ENCODE peak calls at places on chromosomes 6 and 20, in eight cellular contexts. One of them, this sample, is unnamed.

GRCh38 chr6:53458097-53458866 is 86.6 kb downstream of the GCLC start:
- DNase-seq in ELF-1: no peak
- DNase-seq in HuH-7.5: no peak
- DNase-seq in left kidney: no peak
- DNase-seq in NCI-H510A treated with DMSO at 0.1 percent for 48 hours: no peak
- DNase-seq in fibroblast of lung: no peak
- DNase-seq in mesenteric fat pad: no peak
- DNase-seq in stimulated activated CD8-positive, alpha-beta memory T cell treated with anti-CD3 and anti-CD28 coated beads, Interleukin-7, amount 100 ng/mL, for 48 hours: no peak
- DNase-seq in this sample: no peak

GRCh38 chr6:106870069-106870468 is 104.5 kb downstream of the CD24 start:
- DNase-seq in fibroblast of lung: peak
- DNase-seq in left kidney: no peak
- DNase-seq in NCI-H510A treated with DMSO at 0.1 percent for 48 hours: no peak
- DNase-seq in mesenteric fat pad: no peak
- DNase-seq in ELF-1: no peak
- DNase-seq in stimulated activated CD8-positive, alpha-beta memory T cell treated with anti-CD3 and anti-CD28 coated beads, Interleukin-7, amount 100 ng/mL, for 48 hours: no peak
- DNase-seq in HuH-7.5: no peak
- DNase-seq in this sample: peak

GRCh38 chr20:57838670-57839142 is 128.9 kb upstream of the PMEPA1 start:
- DNase-seq in NCI-H510A treated with DMSO at 0.1 percent for 48 hours: no peak
- DNase-seq in fibroblast of lung: peak
- DNase-seq in left kidney: peak
- DNase-seq in HuH-7.5: no peak
- DNase-seq in ELF-1: no peak
- DNase-seq in stimulated activated CD8-positive, alpha-beta memory T cell treated with anti-CD3 and anti-CD28 coated beads, Interleukin-7, amount 100 ng/mL, for 48 hours: no peak
- DNase-seq in mesenteric fat pad: no peak
- DNase-seq in this sample: no peak

GRCh38 chr20:34233687-34234086 is 7.5 kb upstream of the ASIP start:
- DNase-seq in left kidney: no peak
- DNase-seq in stimulated activated CD8-positive, alpha-beta memory T cell treated with anti-CD3 and anti-CD28 coated beads, Interleukin-7, amount 100 ng/mL, for 48 hours: no peak
- DNase-seq in NCI-H510A treated with DMSO at 0.1 percent for 48 hours: no peak
- DNase-seq in ELF-1: no peak
- DNase-seq in mesenteric fat pad: no peak
- DNase-seq in fibroblast of lung: no peak
- DNase-seq in HuH-7.5: no peak
- DNase-seq in this sample: no peak

GRCh38 chr6:30194797-30195690 is 18.2 kb downstream of the TRIM26 start:
- DNase-seq in stimulated activated CD8-positive, alpha-beta memory T cell treated with anti-CD3 and anti-CD28 coated beads, Interleukin-7, amount 100 ng/mL, for 48 hours: no peak
- DNase-seq in mesenteric fat pad: no peak
- DNase-seq in HuH-7.5: no peak
- DNase-seq in fibroblast of lung: no peak
- DNase-seq in left kidney: no peak
- DNase-seq in NCI-H510A treated with DMSO at 0.1 percent for 48 hours: no peak
- DNase-seq in ELF-1: no peak
- DNase-seq in this sample: peak

GRCh38 chr6:149834513-149835481 is 29.4 kb downstream of the LRP11 start:
- DNase-seq in ELF-1: peak
- DNase-seq in HuH-7.5: no peak
- DNase-seq in stimulated activated CD8-positive, alpha-beta memory T cell treated with anti-CD3 and anti-CD28 coated beads, Interleukin-7, amount 100 ng/mL, for 48 hours: no peak
- DNase-seq in mesenteric fat pad: no peak
- DNase-seq in fibroblast of lung: peak
- DNase-seq in left kidney: peak
- DNase-seq in NCI-H510A treated with DMSO at 0.1 percent for 48 hours: peak
- DNase-seq in this sample: peak

GRCh38 chr6:7290079-7290478 is 22.9 kb downstream of the SSR1 start:
- DNase-seq in HuH-7.5: no peak
- DNase-seq in stimulated activated CD8-positive, alpha-beta memory T cell treated with anti-CD3 and anti-CD28 coated beads, Interleukin-7, amount 100 ng/mL, for 48 hours: no peak
- DNase-seq in mesenteric fat pad: no peak
- DNase-seq in NCI-H510A treated with DMSO at 0.1 percent for 48 hours: no peak
- DNase-seq in fibroblast of lung: no peak
- DNase-seq in ELF-1: no peak
- DNase-seq in left kidney: no peak
- DNase-seq in this sample: no peak

GRCh38 chr20:17612287-17612974 is 42.6 kb downstream of the DSTN start:
- DNase-seq in left kidney: no peak
- DNase-seq in NCI-H510A treated with DMSO at 0.1 percent for 48 hours: no peak
- DNase-seq in HuH-7.5: no peak
- DNase-seq in mesenteric fat pad: peak
- DNase-seq in fibroblast of lung: peak
- DNase-seq in stimulated activated CD8-positive, alpha-beta memory T cell treated with anti-CD3 and anti-CD28 coated beads, Interleukin-7, amount 100 ng/mL, for 48 hours: no peak
- DNase-seq in ELF-1: no peak
- DNase-seq in this sample: peak

GRCh38 chr20:8778387-8778786 is 290.5 kb upstream of the PLCB4 start:
- DNase-seq in mesenteric fat pad: no peak
- DNase-seq in stimulated activated CD8-positive, alpha-beta memory T cell treated with anti-CD3 and anti-CD28 coated beads, Interleukin-7, amount 100 ng/mL, for 48 hours: no peak
- DNase-seq in NCI-H510A treated with DMSO at 0.1 percent for 48 hours: no peak
- DNase-seq in fibroblast of lung: no peak
- DNase-seq in left kidney: no peak
- DNase-seq in ELF-1: no peak
- DNase-seq in HuH-7.5: no peak
- DNase-seq in this sample: peak

GRCh38 chr6:48144024-48144423 is 33.0 kb upstream of the PTCHD4 start:
- DNase-seq in HuH-7.5: no peak
- DNase-seq in fibroblast of lung: peak
- DNase-seq in NCI-H510A treated with DMSO at 0.1 percent for 48 hours: no peak
- DNase-seq in ELF-1: no peak
- DNase-seq in stimulated activated CD8-positive, alpha-beta memory T cell treated with anti-CD3 and anti-CD28 coated beads, Interleukin-7, amount 100 ng/mL, for 48 hours: no peak
- DNase-seq in mesenteric fat pad: no peak
- DNase-seq in left kidney: no peak
- DNase-seq in this sample: no peak

GRCh38 chr6:113488061-113488460 is 369.1 kb upstream of the MARCKS start:
- DNase-seq in ELF-1: no peak
- DNase-seq in stimulated activated CD8-positive, alpha-beta memory T cell treated with anti-CD3 and anti-CD28 coated beads, Interleukin-7, amount 100 ng/mL, for 48 hours: no peak
- DNase-seq in fibroblast of lung: no peak
- DNase-seq in mesenteric fat pad: no peak
- DNase-seq in NCI-H510A treated with DMSO at 0.1 percent for 48 hours: no peak
- DNase-seq in HuH-7.5: no peak
- DNase-seq in left kidney: no peak
- DNase-seq in this sample: no peak

GRCh38 chr6:149921361-149921760 is 1.6 kb downstream of the RAET1G start:
- DNase-seq in stimulated activated CD8-positive, alpha-beta memory T cell treated with anti-CD3 and anti-CD28 coated beads, Interleukin-7, amount 100 ng/mL, for 48 hours: no peak
- DNase-seq in fibroblast of lung: no peak
- DNase-seq in ELF-1: no peak
- DNase-seq in NCI-H510A treated with DMSO at 0.1 percent for 48 hours: no peak
- DNase-seq in HuH-7.5: no peak
- DNase-seq in mesenteric fat pad: peak
- DNase-seq in left kidney: no peak
- DNase-seq in this sample: no peak

GRCh38 chr6:37324131-37325033 is 29.4 kb upstream of the RNF8 start:
- DNase-seq in NCI-H510A treated with DMSO at 0.1 percent for 48 hours: no peak
- DNase-seq in fibroblast of lung: peak
- DNase-seq in stimulated activated CD8-positive, alpha-beta memory T cell treated with anti-CD3 and anti-CD28 coated beads, Interleukin-7, amount 100 ng/mL, for 48 hours: no peak
- DNase-seq in ELF-1: no peak
- DNase-seq in mesenteric fat pad: no peak
- DNase-seq in left kidney: no peak
- DNase-seq in HuH-7.5: no peak
- DNase-seq in this sample: peak

GRCh38 chr6:65979120-65979519 is 272.1 kb upstream of the EYS start:
- DNase-seq in HuH-7.5: no peak
- DNase-seq in mesenteric fat pad: no peak
- DNase-seq in NCI-H510A treated with DMSO at 0.1 percent for 48 hours: no peak
- DNase-seq in stimulated activated CD8-positive, alpha-beta memory T cell treated with anti-CD3 and anti-CD28 coated beads, Interleukin-7, amount 100 ng/mL, for 48 hours: no peak
- DNase-seq in fibroblast of lung: no peak
- DNase-seq in left kidney: no peak
- DNase-seq in ELF-1: no peak
- DNase-seq in this sample: no peak

GRCh38 chr6:33249732-33250625 is 21.7 kb downstream of the VPS52 start:
- DNase-seq in fibroblast of lung: peak
- DNase-seq in left kidney: no peak
- DNase-seq in NCI-H510A treated with DMSO at 0.1 percent for 48 hours: no peak
- DNase-seq in HuH-7.5: no peak
- DNase-seq in ELF-1: peak
- DNase-seq in stimulated activated CD8-positive, alpha-beta memory T cell treated with anti-CD3 and anti-CD28 coated beads, Interleukin-7, amount 100 ng/mL, for 48 hours: no peak
- DNase-seq in mesenteric fat pad: peak
- DNase-seq in this sample: peak

GRCh38 chr20:63578224-63579016 is 4.4 kb upstream of the HELZ2 start:
- DNase-seq in HuH-7.5: no peak
- DNase-seq in ELF-1: no peak
- DNase-seq in left kidney: no peak
- DNase-seq in mesenteric fat pad: no peak
- DNase-seq in NCI-H510A treated with DMSO at 0.1 percent for 48 hours: no peak
- DNase-seq in stimulated activated CD8-positive, alpha-beta memory T cell treated with anti-CD3 and anti-CD28 coated beads, Interleukin-7, amount 100 ng/mL, for 48 hours: no peak
- DNase-seq in fibroblast of lung: no peak
- DNase-seq in this sample: no peak

GRCh38 chr6:7541175-7542064 is at the start of gene DSP:
- DNase-seq in left kidney: peak
- DNase-seq in mesenteric fat pad: no peak
- DNase-seq in fibroblast of lung: peak
- DNase-seq in ELF-1: peak
- DNase-seq in stimulated activated CD8-positive, alpha-beta memory T cell treated with anti-CD3 and anti-CD28 coated beads, Interleukin-7, amount 100 ng/mL, for 48 hours: peak
- DNase-seq in HuH-7.5: peak
- DNase-seq in NCI-H510A treated with DMSO at 0.1 percent for 48 hours: peak
- DNase-seq in this sample: peak

GRCh38 chr20:5135363-5136012 is 8.7 kb downstream of the CDS2 start:
- DNase-seq in stimulated activated CD8-positive, alpha-beta memory T cell treated with anti-CD3 and anti-CD28 coated beads, Interleukin-7, amount 100 ng/mL, for 48 hours: no peak
- DNase-seq in HuH-7.5: no peak
- DNase-seq in NCI-H510A treated with DMSO at 0.1 percent for 48 hours: no peak
- DNase-seq in ELF-1: no peak
- DNase-seq in left kidney: no peak
- DNase-seq in mesenteric fat pad: no peak
- DNase-seq in fibroblast of lung: no peak
- DNase-seq in this sample: no peak

GRCh38 chr20:59994697-59995122 is 36.5 kb downstream of the CDH26 start:
- DNase-seq in stimulated activated CD8-positive, alpha-beta memory T cell treated with anti-CD3 and anti-CD28 coated beads, Interleukin-7, amount 100 ng/mL, for 48 hours: no peak
- DNase-seq in fibroblast of lung: no peak
- DNase-seq in ELF-1: peak
- DNase-seq in left kidney: no peak
- DNase-seq in NCI-H510A treated with DMSO at 0.1 percent for 48 hours: peak
- DNase-seq in mesenteric fat pad: no peak
- DNase-seq in HuH-7.5: peak
- DNase-seq in this sample: peak

GRCh38 chr6:126134491-126134890 is 148.2 kb downstream of the TRMT11 start:
- DNase-seq in mesenteric fat pad: no peak
- DNase-seq in ELF-1: no peak
- DNase-seq in stimulated activated CD8-positive, alpha-beta memory T cell treated with anti-CD3 and anti-CD28 coated beads, Interleukin-7, amount 100 ng/mL, for 48 hours: no peak
- DNase-seq in HuH-7.5: no peak
- DNase-seq in left kidney: no peak
- DNase-seq in NCI-H510A treated with DMSO at 0.1 percent for 48 hours: no peak
- DNase-seq in fibroblast of lung: no peak
- DNase-seq in this sample: no peak

GRCh38 chr6:154805288-154805911 is 72.2 kb downstream of the SCAF8 start:
- DNase-seq in mesenteric fat pad: no peak
- DNase-seq in fibroblast of lung: peak
- DNase-seq in ELF-1: no peak
- DNase-seq in HuH-7.5: no peak
- DNase-seq in left kidney: peak
- DNase-seq in NCI-H510A treated with DMSO at 0.1 percent for 48 hours: peak
- DNase-seq in stimulated activated CD8-positive, alpha-beta memory T cell treated with anti-CD3 and anti-CD28 coated beads, Interleukin-7, amount 100 ng/mL, for 48 hours: no peak
- DNase-seq in this sample: peak

GRCh38 chr20:33732166-33732970 is 572 bp downstream of the ZNF341 start:
- DNase-seq in mesenteric fat pad: peak
- DNase-seq in stimulated activated CD8-positive, alpha-beta memory T cell treated with anti-CD3 and anti-CD28 coated beads, Interleukin-7, amount 100 ng/mL, for 48 hours: no peak
- DNase-seq in left kidney: peak
- DNase-seq in HuH-7.5: peak
- DNase-seq in NCI-H510A treated with DMSO at 0.1 percent for 48 hours: peak
- DNase-seq in fibroblast of lung: peak
- DNase-seq in ELF-1: peak
- DNase-seq in this sample: no peak

GRCh38 chr6:65819152-65819551 is 112.1 kb upstream of the EYS start:
- DNase-seq in NCI-H510A treated with DMSO at 0.1 percent for 48 hours: no peak
- DNase-seq in left kidney: no peak
- DNase-seq in HuH-7.5: no peak
- DNase-seq in stimulated activated CD8-positive, alpha-beta memory T cell treated with anti-CD3 and anti-CD28 coated beads, Interleukin-7, amount 100 ng/mL, for 48 hours: no peak
- DNase-seq in ELF-1: no peak
- DNase-seq in mesenteric fat pad: no peak
- DNase-seq in fibroblast of lung: peak
- DNase-seq in this sample: no peak

GRCh38 chr20:29497261-29497671 is 1760.2 kb upstream of the DEFB115 start:
- DNase-seq in mesenteric fat pad: peak
- DNase-seq in ELF-1: peak
- DNase-seq in left kidney: no peak
- DNase-seq in NCI-H510A treated with DMSO at 0.1 percent for 48 hours: peak
- DNase-seq in fibroblast of lung: no peak
- DNase-seq in HuH-7.5: peak
- DNase-seq in stimulated activated CD8-positive, alpha-beta memory T cell treated with anti-CD3 and anti-CD28 coated beads, Interleukin-7, amount 100 ng/mL, for 48 hours: no peak
- DNase-seq in this sample: no peak

GRCh38 chr6:154267508-154268106 is 89.0 kb downstream of the IPCEF1 start:
- DNase-seq in fibroblast of lung: no peak
- DNase-seq in NCI-H510A treated with DMSO at 0.1 percent for 48 hours: no peak
- DNase-seq in HuH-7.5: no peak
- DNase-seq in mesenteric fat pad: no peak
- DNase-seq in ELF-1: no peak
- DNase-seq in left kidney: no peak
- DNase-seq in stimulated activated CD8-positive, alpha-beta memory T cell treated with anti-CD3 and anti-CD28 coated beads, Interleukin-7, amount 100 ng/mL, for 48 hours: no peak
- DNase-seq in this sample: no peak

GRCh38 chr6:106056738-106057390 is 29.3 kb upstream of the PRDM1 start:
- DNase-seq in ELF-1: no peak
- DNase-seq in HuH-7.5: no peak
- DNase-seq in NCI-H510A treated with DMSO at 0.1 percent for 48 hours: peak
- DNase-seq in mesenteric fat pad: no peak
- DNase-seq in fibroblast of lung: no peak
- DNase-seq in left kidney: no peak
- DNase-seq in stimulated activated CD8-positive, alpha-beta memory T cell treated with anti-CD3 and anti-CD28 coated beads, Interleukin-7, amount 100 ng/mL, for 48 hours: no peak
- DNase-seq in this sample: peak

GRCh38 chr6:137095093-137095492 is 50.3 kb upstream of the IL20RA start:
- DNase-seq in stimulated activated CD8-positive, alpha-beta memory T cell treated with anti-CD3 and anti-CD28 coated beads, Interleukin-7, amount 100 ng/mL, for 48 hours: no peak
- DNase-seq in ELF-1: no peak
- DNase-seq in HuH-7.5: no peak
- DNase-seq in NCI-H510A treated with DMSO at 0.1 percent for 48 hours: no peak
- DNase-seq in fibroblast of lung: no peak
- DNase-seq in mesenteric fat pad: no peak
- DNase-seq in left kidney: no peak
- DNase-seq in this sample: no peak

GRCh38 chr20:34401741-34402455 is 38.8 kb downstream of the ITCH start:
- DNase-seq in NCI-H510A treated with DMSO at 0.1 percent for 48 hours: no peak
- DNase-seq in mesenteric fat pad: no peak
- DNase-seq in left kidney: no peak
- DNase-seq in ELF-1: no peak
- DNase-seq in HuH-7.5: no peak
- DNase-seq in fibroblast of lung: no peak
- DNase-seq in stimulated activated CD8-positive, alpha-beta memory T cell treated with anti-CD3 and anti-CD28 coated beads, Interleukin-7, amount 100 ng/mL, for 48 hours: no peak
- DNase-seq in this sample: no peak

GRCh38 chr20:51930775-51931174 is 128.5 kb upstream of the SALL4 start:
- DNase-seq in ELF-1: peak
- DNase-seq in NCI-H510A treated with DMSO at 0.1 percent for 48 hours: no peak
- DNase-seq in fibroblast of lung: peak
- DNase-seq in mesenteric fat pad: no peak
- DNase-seq in stimulated activated CD8-positive, alpha-beta memory T cell treated with anti-CD3 and anti-CD28 coated beads, Interleukin-7, amount 100 ng/mL, for 48 hours: no peak
- DNase-seq in left kidney: no peak
- DNase-seq in HuH-7.5: no peak
- DNase-seq in this sample: peak

GRCh38 chr20:63254536-63255384 is 497 bp upstream of the NKAIN4 start:
- DNase-seq in mesenteric fat pad: no peak
- DNase-seq in stimulated activated CD8-positive, alpha-beta memory T cell treated with anti-CD3 and anti-CD28 coated beads, Interleukin-7, amount 100 ng/mL, for 48 hours: no peak
- DNase-seq in NCI-H510A treated with DMSO at 0.1 percent for 48 hours: no peak
- DNase-seq in fibroblast of lung: no peak
- DNase-seq in left kidney: peak
- DNase-seq in HuH-7.5: no peak
- DNase-seq in ELF-1: peak
- DNase-seq in this sample: no peak

GRCh38 chr6:138986578-138986977 is 1.5 kb downstream of the REPS1 start:
- DNase-seq in HuH-7.5: no peak
- DNase-seq in fibroblast of lung: peak
- DNase-seq in mesenteric fat pad: no peak
- DNase-seq in NCI-H510A treated with DMSO at 0.1 percent for 48 hours: no peak
- DNase-seq in left kidney: no peak
- DNase-seq in stimulated activated CD8-positive, alpha-beta memory T cell treated with anti-CD3 and anti-CD28 coated beads, Interleukin-7, amount 100 ng/mL, for 48 hours: no peak
- DNase-seq in ELF-1: no peak
- DNase-seq in this sample: peak

GRCh38 chr20:17972121-17972520 is 3.3 kb downstream of the MGME1 start:
- DNase-seq in NCI-H510A treated with DMSO at 0.1 percent for 48 hours: peak
- DNase-seq in fibroblast of lung: no peak
- DNase-seq in HuH-7.5: no peak
- DNase-seq in ELF-1: no peak
- DNase-seq in mesenteric fat pad: no peak
- DNase-seq in left kidney: no peak
- DNase-seq in stimulated activated CD8-positive, alpha-beta memory T cell treated with anti-CD3 and anti-CD28 coated beads, Interleukin-7, amount 100 ng/mL, for 48 hours: no peak
- DNase-seq in this sample: peak

GRCh38 chr20:36591281-36591680 is 14.3 kb upstream of the RAB5IF start:
- DNase-seq in fibroblast of lung: no peak
- DNase-seq in left kidney: no peak
- DNase-seq in NCI-H510A treated with DMSO at 0.1 percent for 48 hours: no peak
- DNase-seq in ELF-1: no peak
- DNase-seq in HuH-7.5: no peak
- DNase-seq in stimulated activated CD8-positive, alpha-beta memory T cell treated with anti-CD3 and anti-CD28 coated beads, Interleukin-7, amount 100 ng/mL, for 48 hours: no peak
- DNase-seq in mesenteric fat pad: no peak
- DNase-seq in this sample: no peak

GRCh38 chr6:149763866-149764265 is 14.3 kb downstream of the PCMT1 start:
- DNase-seq in mesenteric fat pad: no peak
- DNase-seq in NCI-H510A treated with DMSO at 0.1 percent for 48 hours: no peak
- DNase-seq in ELF-1: no peak
- DNase-seq in fibroblast of lung: peak
- DNase-seq in HuH-7.5: no peak
- DNase-seq in left kidney: no peak
- DNase-seq in stimulated activated CD8-positive, alpha-beta memory T cell treated with anti-CD3 and anti-CD28 coated beads, Interleukin-7, amount 100 ng/mL, for 48 hours: no peak
- DNase-seq in this sample: no peak

This sample was measured in EH.